ENCODE peak calls at places on chromosomes 2 and 18, in seven cellular contexts. K is PC-3; X is activated naive CD8-positive, alpha-beta T cell treated with anti-CD3 and anti-CD28 coated beads, Interleukin-2, amount 50 U/mL, for 24 hours; H is NCI-H345; W is H4; G is NCI-H1092; N is frontal cortex. F is an unnamed sample.

GRCh38 chr2:239382384-239382880 is 18.4 kb downstream of the HDAC4 start:
- DNase-seq in K (no peak), X (no peak), H (no peak), W (no peak), G (no peak), N (no peak), F (no peak)

GRCh38 chr2:59900728-59901452 is 652.6 kb downstream of the BCL11A start:
- DNase-seq in K (no peak), X (no peak), H (peak), W (no peak), G (peak), N (no peak), F (no peak)

GRCh38 chr18:69725855-69726508 is 221.7 kb downstream of the CD226 start:
- DNase-seq in K (no peak), X (no peak), H (no peak), W (peak), G (no peak), N (no peak), F (no peak)

GRCh38 chr2:216951166-216951565 is 91.3 kb upstream of the TNP1 start:
- DNase-seq in K (no peak), X (no peak), H (no peak), W (no peak), G (no peak), N (no peak), F (no peak)

GRCh38 chr2:50538137-50538536 is 493.8 kb downstream of the NRXN1 start:
- DNase-seq in K (no peak), X (no peak), H (no peak), W (no peak), G (no peak), N (no peak), F (no peak)

GRCh38 chr2:45236268-45236667 is 227.0 kb upstream of the SIX2 start:
- DNase-seq in K (no peak), X (no peak), H (no peak), W (no peak), G (no peak), N (no peak), F (no peak)

GRCh38 chr2:45814528-45814927 is 163.1 kb downstream of the PRKCE start:
- DNase-seq in K (no peak), X (no peak), H (no peak), W (no peak), G (no peak), N (no peak), F (no peak)

GRCh38 chr2:102397167-102397566 is 25.8 kb upstream of the IL18RAP start:
- DNase-seq in K (no peak), X (no peak), H (no peak), W (no peak), G (no peak), N (no peak), F (no peak)

GRCh38 chr2:46615555-46616487 is 136.5 kb downstream of the TMEM247 start:
- DNase-seq in K (peak), X (peak), H (no peak), W (peak), G (peak), N (peak), F (peak)

GRCh38 chr2:64695656-64696310 is 42.1 kb upstream of the SERTAD2 start:
- DNase-seq in K (no peak), X (no peak), H (no peak), W (no peak), G (no peak), N (no peak), F (no peak)

GRCh38 chr2:143623270-143623669 is 494.1 kb downstream of the ARHGAP15 start:
- DNase-seq in K (no peak), X (no peak), H (no peak), W (no peak), G (no peak), N (no peak), F (no peak)

GRCh38 chr2:237662671-237663093 is 35.3 kb downstream of the LRRFIP1 start:
- DNase-seq in K (peak), X (peak), H (peak), W (peak), G (peak), N (no peak), F (no peak)

GRCh38 chr2:67451086-67451832 is 54.1 kb downstream of the ETAA1 start:
- DNase-seq in K (peak), X (no peak), H (peak), W (peak), G (no peak), N (no peak), F (no peak)

GRCh38 chr2:238911376-238912227 is 63.7 kb downstream of the TWIST2 start:
- DNase-seq in K (no peak), X (no peak), H (no peak), W (no peak), G (no peak), N (no peak), F (no peak)

GRCh38 chr2:26344581-26345283 is 1.2 kb upstream of the SELENOI start:
- DNase-seq in K (peak), X (peak), H (no peak), W (no peak), G (peak), N (no peak), F (no peak)

GRCh38 chr18:70503060-70503459 is 214.2 kb downstream of the SOCS6 start:
- DNase-seq in K (no peak), X (no peak), H (no peak), W (no peak), G (no peak), N (no peak), F (no peak)

GRCh38 chr2:189086710-189087109 is 92.9 kb downstream of the COL5A2 start:
- DNase-seq in K (peak), X (no peak), H (no peak), W (no peak), G (no peak), N (no peak), F (no peak)